ENCODE peak calls at places on chromosomes 3 and 15, in four cellular contexts. Q is AML-193, F is occipital lobe, Z is ecto neural progenitor cell. G is an unnamed sample.

GRCh38 chr3:50885491-50885890 is 210.8 kb downstream of the DOCK3 start:
- DNase-seq in Q (peak; percentile 3), Z (no peak), F (no peak), G (peak; percentile 9)

GRCh38 chr3:169510378-169510777 is 153.1 kb downstream of the MECOM start:
- DNase-seq in Q (no peak), F (no peak), Z (no peak), G (no peak)

GRCh38 chr15:28937271-28937670 is 51.5 kb downstream of the APBA2 start:
- DNase-seq in Z (no peak), Q (no peak), F (no peak), G (no peak)

GRCh38 chr3:69499899-69500316 is 114.0 kb upstream of the FRMD4B start:
- DNase-seq in Z (no peak), F (no peak), Q (no peak), G (no peak)

GRCh38 chr15:59689626-59690236 is 611 bp upstream of the BNIP2 start:
- DNase-seq in Z (peak; percentile 80), F (peak; percentile 17), Q (peak; percentile 68), G (peak; percentile 86)

GRCh38 chr3:7640787-7641186 is 779.9 kb downstream of the GRM7 start:
- DNase-seq in Z (no peak), Q (no peak), F (no peak), G (no peak)

GRCh38 chr3:25429960-25430941 is 2.2 kb downstream of the RARB start:
- DNase-seq in F (no peak), Q (no peak), Z (no peak), G (no peak)

GRCh38 chr3:46987485-46988401 is 8.3 kb downstream of the NBEAL2 start:
- DNase-seq in Z (no peak), Q (peak; percentile 95), F (no peak), G (peak; percentile 94)